ENCODE peak calls at places on chromosomes 11 and 22, in six cellular contexts. Z, F, S, R, U and X are unnamed samples.
A peak's percentile ranks its signal among the peaks of the same experiment; 100 is the strongest.

GRCh38 chr11:60098508-60098907 is 10.0 kb downstream of the MS4A2 start:
- DNase-seq in R (no peak), U (no peak), F (no peak), Z (no peak), S (no peak), X (no peak)

GRCh38 chr11:119486691-119487259 is 63.8 kb upstream of the THY1 start:
- DNase-seq in F (no peak), U (peak; percentile 23), R (no peak), Z (no peak), S (no peak), X (peak; percentile 84)

GRCh38 chr11:102226702-102227101 is 90.6 kb upstream of the BIRC3 start:
- DNase-seq in R (no peak), S (no peak), Z (no peak), F (no peak), U (no peak), X (no peak)

GRCh38 chr22:46649176-46650077 is 29.2 kb downstream of the GRAMD4 start:
- DNase-seq in Z (no peak), F (no peak), U (peak; percentile 39), R (no peak), S (no peak), X (no peak)

GRCh38 chr11:70542811-70543210 is 144.5 kb downstream of the CTTN start:
- DNase-seq in S (peak; percentile 66), Z (no peak), U (no peak), R (no peak), F (no peak), X (no peak)

GRCh38 chr22:42719656-42720262 is 911 bp downstream of the A4GALT start:
- DNase-seq in F (no peak), Z (peak; percentile 68), U (no peak), S (no peak), R (no peak), X (no peak)

GRCh38 chr22:27585141-27585540 is 216.4 kb downstream of the MN1 start:
- DNase-seq in F (no peak), S (peak; percentile 22), Z (no peak), R (no peak), U (no peak), X (no peak)

GRCh38 chr11:117597083-117597482 is 199.9 kb downstream of the DSCAML1 start:
- DNase-seq in R (peak; percentile 19), F (no peak), S (no peak), Z (peak; percentile 85), U (no peak), X (no peak)

GRCh38 chr11:6259638-6260019 is at the start of gene CCKBR:
- DNase-seq in U (peak; percentile 81), R (peak; percentile 23), S (peak; percentile 80), F (peak; percentile 61), Z (peak; percentile 72), X (no peak)

GRCh38 chr22:45645526-45646414 is 25.9 kb upstream of the ATXN10 start:
- DNase-seq in Z (peak; percentile 87), U (peak; percentile 82), R (peak; percentile 81), F (peak; percentile 94), S (peak; percentile 93), X (no peak)

GRCh38 chr11:18312663-18313420 is 9.1 kb downstream of the HPS5 start:
- DNase-seq in F (no peak), Z (no peak), R (no peak), S (no peak), U (no peak), X (no peak)

GRCh38 chr11:19691815-19692214 is 20.8 kb upstream of the NAV2 start:
- DNase-seq in R (no peak), F (no peak), Z (no peak), S (no peak), U (no peak), X (no peak)

GRCh38 chr11:63841554-63841953 is 2.6 kb downstream of the MARK2 start:
- DNase-seq in F (no peak), R (no peak), S (no peak), Z (peak; percentile 64), U (no peak), X (no peak)

GRCh38 chr22:28141614-28142013 is 222.6 kb upstream of the PITPNB start:
- DNase-seq in Z (no peak), F (no peak), S (no peak), R (no peak), U (no peak), X (no peak)

GRCh38 chr11:111604392-111605009 is 2.3 kb downstream of the SIK2 start:
- DNase-seq in F (peak; percentile 44), Z (peak; percentile 87), U (no peak), S (no peak), R (no peak), X (no peak)

GRCh38 chr11:8357505-8357888 is 93.8 kb upstream of the LMO1 start:
- DNase-seq in F (no peak), Z (peak; percentile 44), U (no peak), R (no peak), S (peak; percentile 61), X (no peak)

GRCh38 chr11:104476454-104476853 is 312.5 kb upstream of the PDGFD start:
- DNase-seq in S (no peak), R (no peak), F (no peak), U (no peak), Z (no peak), X (no peak)

GRCh38 chr11:3137486-3138177 is 27.5 kb downstream of the OSBPL5 start:
- DNase-seq in Z (no peak), R (no peak), U (no peak), F (no peak), S (peak; percentile 77), X (no peak)
- TF ChIP-seq POLR2AphosphoS5 in Z (no peak), R (no peak), U (no peak), F (no peak), S (no peak), X (no peak)

DNA sequence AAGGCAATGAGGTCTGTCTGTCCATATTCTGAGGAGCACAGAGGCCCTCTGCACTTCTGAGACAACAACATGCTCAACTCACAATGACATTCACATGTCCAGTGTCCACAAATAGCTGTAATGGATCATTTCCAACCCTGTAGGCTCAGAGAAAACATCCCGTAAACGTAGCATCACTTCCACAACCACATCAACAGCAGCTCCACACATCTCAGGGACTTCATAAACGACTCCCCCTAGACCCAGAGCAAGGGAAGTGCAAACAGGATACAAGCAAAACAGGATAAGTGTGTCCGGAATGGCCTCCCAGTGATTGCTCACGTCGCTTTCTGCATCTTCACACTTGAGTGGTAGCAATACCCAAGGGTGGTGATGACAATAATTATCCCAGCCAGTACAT is 100.2 kb downstream of the SYN3 start:
- DNase-seq in R (no peak), F (peak; percentile 36), Z (peak; percentile 21), S (no peak), U (no peak), X (no peak)
- TF ChIP-seq CTCF in R (no peak), F (no peak), Z (peak; percentile 20), S (no peak), U (no peak), X (no peak)

GRCh38 chr22:39913321-39913720 is 12.4 kb downstream of the GRAP2 start:
- DNase-seq in U (no peak), F (no peak), Z (no peak), R (no peak), S (no peak), X (no peak)
- H3K27ac ChIP-seq in U (no peak overlapping the region), F (no peak overlapping the region), Z (no peak overlapping the region), R (no peak overlapping the region), S (no peak overlapping the region), X (no peak overlapping the region)

DNA sequence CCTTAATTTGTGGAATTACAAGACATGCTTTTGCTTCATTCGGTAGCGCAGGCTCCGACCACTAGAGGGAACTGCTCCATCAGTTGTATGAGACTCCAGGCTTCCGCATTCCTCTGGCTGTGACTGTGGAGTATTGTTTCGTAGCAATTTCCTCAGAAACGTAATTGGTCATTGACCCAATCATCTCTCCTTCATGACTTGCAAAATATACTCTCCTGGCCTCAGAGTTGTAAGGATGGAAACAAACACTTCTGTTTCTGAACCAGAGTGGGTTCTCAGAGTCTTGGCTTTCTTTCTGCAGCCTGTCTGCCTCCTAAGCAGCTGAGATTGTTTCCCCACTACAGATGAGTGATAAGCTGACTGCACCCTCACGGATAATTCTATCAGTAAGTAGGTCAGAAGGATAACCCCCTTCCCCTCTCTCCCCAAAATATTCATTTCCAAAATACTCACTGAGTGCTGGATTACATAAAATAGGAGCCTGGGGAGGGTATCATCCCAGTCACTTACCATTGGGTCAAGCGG is 146.8 kb upstream of the ZC3H12C start:
- DNase-seq in F (peak; percentile 58), Z (peak; percentile 91), R (peak; percentile 88), S (peak; percentile 83), U (peak; percentile 84), X (peak; percentile 90)
- TF ChIP-seq POLR2AphosphoS5 in F (no peak), Z (no peak), R (peak; percentile 66), S (no peak), U (peak; percentile 88), X (no peak)

DNA sequence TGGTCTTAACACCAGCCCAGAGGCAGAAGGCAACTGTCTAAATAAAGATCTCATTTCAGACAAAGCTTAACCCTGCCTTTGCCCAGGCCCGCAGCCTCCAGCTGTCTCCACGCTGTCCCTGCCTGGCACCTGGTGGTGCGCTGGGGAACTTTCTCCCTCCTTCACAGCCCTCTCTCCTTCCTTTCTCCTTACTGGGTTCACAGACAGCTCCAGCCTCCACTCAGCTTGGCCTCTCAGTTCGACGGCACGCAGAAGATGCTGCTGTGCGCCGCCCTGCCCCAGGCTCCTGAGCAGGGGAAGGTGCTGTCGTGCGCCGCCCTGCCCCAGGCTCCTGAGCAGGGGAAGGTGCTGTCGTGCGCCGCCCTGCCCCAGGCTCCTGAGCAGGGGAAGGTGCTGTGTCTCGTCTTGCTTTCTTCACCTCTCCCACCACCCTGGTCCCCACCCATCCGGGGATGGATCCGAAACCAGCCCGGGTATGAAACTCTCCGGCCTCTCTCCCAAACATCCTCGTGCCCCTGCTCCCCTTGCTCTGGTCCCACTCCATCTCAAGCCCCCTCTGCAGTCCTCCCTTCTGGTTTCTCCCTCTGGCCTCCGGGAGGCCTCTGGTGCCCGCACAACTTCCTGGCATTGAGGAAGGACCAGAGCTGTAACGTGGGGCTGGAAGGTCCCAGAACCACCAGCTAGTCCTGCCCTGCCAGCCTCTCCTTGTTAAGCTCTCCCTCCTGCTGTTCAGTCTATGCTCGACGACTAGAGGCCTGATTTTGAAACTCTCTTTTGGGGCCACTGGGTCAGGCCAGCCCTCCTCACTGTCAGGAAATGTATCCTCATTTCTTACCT is 22.9 kb upstream of the JAM3 start:
- DNase-seq in F (peak; percentile 84), S (peak; percentile 61), R (no peak), U (no peak), Z (peak; percentile 68), X (no peak)
- TF ChIP-seq CTCF in F (peak; percentile 48), S (no peak), R (peak; percentile 33), U (no peak), Z (peak; percentile 45), X (peak; percentile 22)